ENCODE peak calls at places on chromosomes 13 and 19, in ten cellular contexts. E is AG04450, W is colonic mucosa, L is kidney epithelial cell, B is Peyer's patch, O is GM12878, M is cardiac fibroblast, Q is AG09309, H is uterus, Y is astrocyte. P is an unnamed sample.

GRCh38 chr13:35704331-35704730 is 227.8 kb upstream of the MAB21L1 start:
- DNase-seq in E (no peak), W (no peak), L (no peak), B (no peak), O (no peak), M (no peak), Q (no peak), H (no peak), Y (no peak), P (no peak)

GRCh38 chr13:49669735-49670309 is 21.5 kb downstream of the EBPL start:
- DNase-seq in E (peak; percentile 54), W (peak; percentile 40), L (peak; percentile 29), B (no peak), O (no peak), M (peak; percentile 75), Q (no peak), H (no peak), Y (peak; percentile 48), P (no peak)

GRCh38 chr13:30429721-30430694 is 7.7 kb downstream of the UBE2L5 start:
- DNase-seq in E (peak; percentile 65), W (no peak), L (peak; percentile 85), B (no peak), O (peak; percentile 59), M (peak; percentile 92), Q (peak; percentile 80), H (no peak), Y (peak; percentile 94), P (peak; percentile 73)

GRCh38 chr13:108595416-108596257 is 33.8 kb upstream of the MYO16 start:
- DNase-seq in E (no peak), W (no peak), L (no peak), B (no peak), O (no peak), M (no peak), Q (no peak), H (no peak), Y (peak; percentile 5), P (no peak)

GRCh38 chr19:6801397-6802086 is 29.0 kb downstream of the VAV1 start:
- DNase-seq in E (no peak), W (peak; percentile 64), L (no peak), B (peak; percentile 92), O (peak; percentile 85), M (peak; percentile 15), Q (no peak), H (peak; percentile 29), Y (peak; percentile 1), P (no peak)

GRCh38 chr19:48401277-48401676 is 7.8 kb downstream of the GRIN2D start:
- DNase-seq in E (no peak), W (no peak), L (no peak), B (no peak), O (no peak), M (no peak), Q (no peak), H (no peak), Y (no peak), P (no peak)

GRCh38 chr13:34114581-34114980 is 296.6 kb downstream of the RFC3 start:
- DNase-seq in E (no peak), W (no peak), L (no peak), B (no peak), O (no peak), M (no peak), Q (no peak), H (no peak), Y (no peak), P (no peak)

GRCh38 chr19:53994811-53995210 is 3.4 kb downstream of the CACNG6 start:
- DNase-seq in E (no peak), W (no peak), L (no peak), B (no peak), O (no peak), M (peak; percentile 35), Q (no peak), H (no peak), Y (no peak), P (no peak)

GRCh38 chr13:107563099-107563925 is 652.0 kb downstream of the LIG4 start:
- DNase-seq in E (no peak), W (no peak), L (no peak), B (no peak), O (no peak), M (no peak), Q (no peak), H (no peak), Y (no peak), P (no peak)

GRCh38 chr13:40124648-40125045 is 469.2 kb downstream of the COG6 start:
- DNase-seq in E (no peak), W (no peak), L (no peak), B (no peak), O (no peak), M (no peak), Q (no peak), H (no peak), Y (no peak), P (no peak)

GRCh38 chr13:31793246-31793645 is 53.9 kb downstream of the RXFP2 start:
- DNase-seq in E (peak; percentile 3), W (no peak), L (no peak), B (no peak), O (no peak), M (peak; percentile 60), Q (peak; percentile 74), H (no peak), Y (peak; percentile 9), P (no peak)

GRCh38 chr13:36673838-36674326 is at the start of gene SERTM1:
- DNase-seq in E (no peak), W (no peak), L (no peak), B (no peak), O (no peak), M (peak; percentile 9), Q (no peak), H (peak; percentile 74), Y (peak; percentile 42), P (peak; percentile 16)

GRCh38 chr13:40789275-40790231 is at the start of gene SLC25A15:
- DNase-seq in E (peak; percentile 46), W (peak; percentile 78), L (peak; percentile 29), B (peak; percentile 75), O (no peak), M (peak; percentile 70), Q (no peak), H (peak; percentile 73), Y (peak; percentile 63), P (peak; percentile 38)

GRCh38 chr19:43152217-43152616 is 34.1 kb downstream of the PSG5 start:
- DNase-seq in E (no peak), W (no peak), L (no peak), B (no peak), O (no peak), M (peak; percentile 35), Q (no peak), H (no peak), Y (peak; percentile 18), P (peak; percentile 38)

GRCh38 chr19:45376045-45376724 is 5.8 kb upstream of the ERCC2 start:
- DNase-seq in E (peak; percentile 85), W (no peak), L (peak; percentile 78), B (no peak), O (no peak), M (peak; percentile 99), Q (peak; percentile 91), H (peak; percentile 64), Y (peak; percentile 93), P (peak; percentile 80)

GRCh38 chr19:10503002-10503789 is at the start of gene KEAP1:
- DNase-seq in E (no peak), W (peak; percentile 68), L (no peak), B (peak; percentile 36), O (no peak), M (peak; percentile 15), Q (no peak), H (peak; percentile 39), Y (no peak), P (no peak)

GRCh38 chr13:78137404-78138142 is 218.9 kb upstream of the EDNRB start:
- DNase-seq in E (peak; percentile 49), W (no peak), L (peak; percentile 10), B (no peak), O (peak; percentile 46), M (peak; percentile 79), Q (peak; percentile 20), H (no peak), Y (peak; percentile 48), P (peak; percentile 16)

GRCh38 chr19:47353307-47353712 is 4.2 kb downstream of the DHX34 start:
- DNase-seq in E (no peak), W (peak; percentile 66), L (no peak), B (no peak), O (no peak), M (no peak), Q (no peak), H (no peak), Y (no peak), P (no peak)

DNA sequence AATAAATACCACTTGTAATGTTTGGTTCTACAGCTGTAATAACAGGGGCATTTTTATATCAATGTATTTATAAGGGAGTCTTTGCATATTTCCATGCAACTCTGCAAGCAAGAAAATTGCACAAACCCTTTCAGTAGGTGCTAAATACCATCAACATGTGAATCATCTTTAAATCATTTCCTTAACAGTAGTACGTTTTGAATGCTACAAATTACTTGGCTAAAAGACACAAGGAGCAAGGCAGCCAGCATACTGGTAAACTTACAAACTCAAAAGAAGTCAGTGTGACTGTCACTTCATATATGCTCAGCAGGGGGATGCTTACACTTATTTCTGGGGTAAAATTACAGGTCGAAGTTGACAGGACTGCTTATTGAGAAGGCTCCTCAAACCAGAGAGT is 402.4 kb downstream of the EFNB2 start:
- DNase-seq in E (peak; percentile 23), W (no peak), L (no peak), B (no peak), O (no peak), M (peak; percentile 87), Q (peak; percentile 76), H (no peak), Y (peak; percentile 86), P (no peak)
- TF ChIP-seq CTCF in E (no peak), W (no peak), L (no peak), B (no peak), O (no peak), M (no peak), Q (no peak), H (no peak), Y (no peak), P (no peak)

GRCh38 chr19:29943615-29944014 is 1.6 kb downstream of the URI1 start:
- DNase-seq in E (no peak), W (no peak), L (no peak), B (no peak), O (no peak), M (no peak), Q (no peak), H (no peak), Y (no peak), P (no peak)
- H3K4me3 ChIP-seq in E (peak overlapping the region; percentile 87), W (peak overlapping the region; percentile 86), L (peak overlapping the region; percentile 1), B (peak overlapping the region; percentile 94), O (peak overlapping the region; percentile 97), M (peak overlapping the region; percentile 93), Q (peak overlapping the region; percentile 97), H (no peak overlapping the region), Y (peak overlapping the region; percentile 84), P (peak overlapping the region; percentile 87)

GRCh38 chr13:66618702-66619101 is 611.4 kb downstream of the PCDH9 start:
- DNase-seq in E (peak; percentile 11), W (no peak), L (no peak), B (no peak), O (no peak), M (peak; percentile 64), Q (no peak), H (no peak), Y (peak; percentile 46), P (peak; percentile 21)
- TF ChIP-seq CTCF in E (peak; percentile 69), W (peak; percentile 20), L (peak; percentile 49), B (no peak), O (peak; percentile 15), M (peak; percentile 51), Q (peak; percentile 30), H (no peak), Y (peak; percentile 45), P (peak; percentile 48)

DNA sequence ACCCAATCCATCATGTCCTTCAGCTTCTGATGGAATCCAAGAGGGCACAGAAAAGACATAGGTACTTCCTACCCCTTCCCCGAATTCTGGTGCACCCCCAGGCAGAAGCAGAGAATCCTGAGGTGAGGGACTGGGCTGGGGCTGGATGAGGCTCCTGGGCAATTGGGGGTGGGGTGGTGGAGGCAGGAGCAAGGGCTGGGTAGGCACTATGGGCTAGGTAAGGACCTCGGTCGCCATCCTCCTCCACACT is 2.8 kb upstream of the KCNC3 start:
- DNase-seq in E (no peak), W (no peak), L (no peak), B (no peak), O (no peak), M (no peak), Q (no peak), H (no peak), Y (no peak), P (no peak)
- H3K4me3 ChIP-seq in E (no peak overlapping the region), W (no peak overlapping the region), L (no peak overlapping the region), B (no peak overlapping the region), O (peak overlapping the region; percentile 66), M (no peak overlapping the region), Q (no peak overlapping the region), H (no peak overlapping the region), Y (no peak overlapping the region), P (no peak overlapping the region)

P was measured in retinal pigment epithelial cell.